ENCODE peak calls at places on chromosomes 1 and 21, in eight cellular contexts. S is EH; K is stimulated activated CD4-positive, alpha-beta T cell treated with anti-CD3 and anti-CD28 coated beads, Interleukin-12 subunit alpha, Interleukin-12 subunit beta, amount 100 ng/mL, for 4 hours; L is COR-L47; R is cardiac fibroblast; G is glomerular endothelial cell; H is HTR-8/SVneo; Z is uterus. N is an unnamed sample.

GRCh38 chr1:240484804-240485441 is 127.0 kb downstream of the GREM2 start:
- DNase-seq in K (no peak), R (no peak), L (no peak), S (no peak), Z (no peak), G (no peak), H (no peak), N (no peak)

GRCh38 chr1:113542221-113542701 is 151.9 kb downstream of the MAGI3 start:
- DNase-seq in R (peak), H (peak), G (no peak), Z (no peak), L (no peak), S (peak), K (no peak), N (no peak)

GRCh38 chr1:109193653-109194590 is 19.8 kb upstream of the SARS1 start:
- DNase-seq in G (no peak), H (no peak), S (no peak), R (no peak), K (peak), L (peak), Z (no peak), N (peak)

GRCh38 chr1:193633991-193634390 is 447.6 kb upstream of the B3GALT2 start:
- DNase-seq in G (no peak), H (no peak), K (no peak), Z (no peak), R (no peak), L (no peak), S (no peak), N (no peak)

GRCh38 chr1:25126568-25126967 is 105.7 kb downstream of the SYF2 start:
- DNase-seq in K (no peak), H (no peak), R (no peak), L (no peak), G (no peak), Z (no peak), S (peak), N (no peak)

GRCh38 chr1:220528679-220529529 is 968 bp downstream of the MARK1 start:
- DNase-seq in R (no peak), S (no peak), Z (peak), H (no peak), G (no peak), L (no peak), K (no peak), N (no peak)

GRCh38 chr21:44437696-44438431 is 17.4 kb upstream of the LRRC3 start:
- DNase-seq in L (no peak), H (no peak), Z (no peak), K (no peak), R (no peak), S (no peak), G (no peak), N (no peak)

GRCh38 chr1:112239953-112240352 is 156.1 kb upstream of the CTTNBP2NL start:
- DNase-seq in K (no peak), Z (no peak), G (no peak), R (no peak), H (no peak), L (no peak), S (no peak), N (no peak)

GRCh38 chr1:199593475-199593874 is 434.0 kb upstream of the NR5A2 start:
- DNase-seq in Z (no peak), R (no peak), H (no peak), S (no peak), G (no peak), L (no peak), K (no peak), N (no peak)

GRCh38 chr1:151862604-151863003 is 9.1 kb upstream of the THEM5 start:
- DNase-seq in G (no peak), S (no peak), R (no peak), K (no peak), Z (no peak), L (no peak), H (no peak), N (no peak)

GRCh38 chr1:15852036-15852827 is 4.7 kb downstream of the SPEN start:
- DNase-seq in H (no peak), K (no peak), R (no peak), Z (no peak), L (no peak), G (no peak), S (peak), N (no peak)

GRCh38 chr1:200314085-200314750 is 95.6 kb downstream of the ZNF281 start:
- DNase-seq in S (peak), L (no peak), R (peak), H (peak), K (no peak), Z (no peak), G (no peak), N (no peak)

GRCh38 chr1:187070076-187070475 is 241.3 kb downstream of the PLA2G4A start:
- DNase-seq in S (peak), R (no peak), H (no peak), L (no peak), K (no peak), Z (no peak), G (no peak), N (no peak)

GRCh38 chr1:50940291-50940690 is 19.8 kb downstream of the FAF1 start:
- DNase-seq in Z (no peak), K (no peak), S (no peak), G (no peak), L (no peak), H (no peak), R (no peak), N (no peak)

GRCh38 chr1:192937128-192937527 is 122.0 kb downstream of the UCHL5 start:
- DNase-seq in G (no peak), R (no peak), Z (no peak), K (no peak), H (no peak), L (no peak), S (no peak), N (no peak)

GRCh38 chr21:45636459-45636858 is 7.1 kb upstream of the PCBP3 start:
- DNase-seq in Z (no peak), S (no peak), K (no peak), G (no peak), L (no peak), R (no peak), H (no peak), N (no peak)

GRCh38 chr1:213829806-213830205 is 158.0 kb upstream of the PROX1 start:
- DNase-seq in S (no peak), K (no peak), L (no peak), G (no peak), R (no peak), Z (no peak), H (no peak), N (no peak)

N was measured in lung.